ENCODE peak calls at places on chromosomes 5 and 9, in seven cellular contexts. One of them, this sample, is unnamed.

GRCh38 chr5:79448336-79448735 is 65.6 kb downstream of the HOMER1 start:
- DNase-seq in IMR-90: peak
- DNase-seq in neuronal stem cell: no peak
- DNase-seq in mesendoderm: peak
- DNase-seq in H9: no peak
- DNase-seq in mesenchymal stem cell: peak
- DNase-seq in H1: no peak
- DNase-seq in this sample: peak

GRCh38 chr5:98631311-98632054 is 142.0 kb upstream of the RGMB start:
- DNase-seq in IMR-90: peak
- DNase-seq in neuronal stem cell: no peak
- DNase-seq in mesendoderm: no peak
- DNase-seq in H9: no peak
- DNase-seq in mesenchymal stem cell: peak
- DNase-seq in H1: no peak
- DNase-seq in this sample: peak

GRCh38 chr5:96439477-96440184 is 6.6 kb upstream of the PCSK1 start:
- DNase-seq in IMR-90: no peak
- DNase-seq in neuronal stem cell: no peak
- DNase-seq in mesendoderm: no peak
- DNase-seq in H9: no peak
- DNase-seq in mesenchymal stem cell: no peak
- DNase-seq in H1: no peak
- DNase-seq in this sample: no peak

GRCh38 chr5:7398596-7399260 is 2.8 kb downstream of the ADCY2 start:
- DNase-seq in IMR-90: no peak
- DNase-seq in neuronal stem cell: no peak
- DNase-seq in mesendoderm: no peak
- DNase-seq in H9: no peak
- DNase-seq in mesenchymal stem cell: no peak
- DNase-seq in H1: no peak
- DNase-seq in this sample: no peak

GRCh38 chr5:145396888-145397287 is 438.3 kb downstream of the PRELID2 start:
- DNase-seq in IMR-90: peak
- DNase-seq in neuronal stem cell: no peak
- DNase-seq in mesendoderm: no peak
- DNase-seq in H9: no peak
- DNase-seq in mesenchymal stem cell: no peak
- DNase-seq in H1: no peak
- DNase-seq in this sample: peak

GRCh38 chr5:122252319-122252718 is 59.7 kb upstream of the SNCAIP start:
- DNase-seq in IMR-90: peak
- DNase-seq in neuronal stem cell: no peak
- DNase-seq in mesendoderm: no peak
- DNase-seq in H9: no peak
- DNase-seq in mesenchymal stem cell: peak
- DNase-seq in H1: no peak
- DNase-seq in this sample: no peak

GRCh38 chr5:36090033-36090432 is 23.4 kb upstream of the UGT3A2 start:
- DNase-seq in IMR-90: peak
- DNase-seq in neuronal stem cell: no peak
- DNase-seq in mesendoderm: peak
- DNase-seq in H9: peak
- DNase-seq in mesenchymal stem cell: peak
- DNase-seq in H1: peak
- DNase-seq in this sample: peak

GRCh38 chr9:109745335-109746283 is 34.4 kb upstream of the PALM2AKAP2 start:
- DNase-seq in IMR-90: peak
- DNase-seq in neuronal stem cell: peak
- DNase-seq in mesendoderm: peak
- DNase-seq in H9: no peak
- DNase-seq in mesenchymal stem cell: peak
- DNase-seq in H1: no peak
- DNase-seq in this sample: no peak

GRCh38 chr5:149416977-149417713 is 38.1 kb upstream of the IL17B start:
- DNase-seq in IMR-90: peak
- DNase-seq in neuronal stem cell: no peak
- DNase-seq in mesendoderm: no peak
- DNase-seq in H9: no peak
- DNase-seq in mesenchymal stem cell: peak
- DNase-seq in H1: no peak
- DNase-seq in this sample: no peak

GRCh38 chr5:156380846-156381245 is 53.9 kb downstream of the SGCD start:
- DNase-seq in IMR-90: peak
- DNase-seq in neuronal stem cell: no peak
- DNase-seq in mesendoderm: peak
- DNase-seq in H9: no peak
- DNase-seq in mesenchymal stem cell: peak
- DNase-seq in H1: no peak
- DNase-seq in this sample: peak

GRCh38 chr5:172642511-172642910 is 1.4 kb downstream of the NEURL1B start:
- DNase-seq in IMR-90: peak
- DNase-seq in neuronal stem cell: no peak
- DNase-seq in mesendoderm: no peak
- DNase-seq in H9: no peak
- DNase-seq in mesenchymal stem cell: peak
- DNase-seq in H1: no peak
- DNase-seq in this sample: no peak

GRCh38 chr5:78677777-78678668 is 29.5 kb upstream of the LHFPL2 start:
- DNase-seq in IMR-90: peak
- DNase-seq in neuronal stem cell: no peak
- DNase-seq in mesendoderm: peak
- DNase-seq in H9: no peak
- DNase-seq in mesenchymal stem cell: peak
- DNase-seq in H1: no peak
- DNase-seq in this sample: peak

GRCh38 chr5:5363045-5363444 is 59.4 kb upstream of the ICE1 start:
- DNase-seq in IMR-90: no peak
- DNase-seq in neuronal stem cell: no peak
- DNase-seq in mesendoderm: no peak
- DNase-seq in H9: no peak
- DNase-seq in mesenchymal stem cell: no peak
- DNase-seq in H1: no peak
- DNase-seq in this sample: no peak

GRCh38 chr5:150129813-150130492 is 25.7 kb downstream of the PDGFRB start:
- DNase-seq in IMR-90: peak
- DNase-seq in neuronal stem cell: peak
- DNase-seq in mesendoderm: peak
- DNase-seq in H9: peak
- DNase-seq in mesenchymal stem cell: peak
- DNase-seq in H1: no peak
- DNase-seq in this sample: peak

DNA sequence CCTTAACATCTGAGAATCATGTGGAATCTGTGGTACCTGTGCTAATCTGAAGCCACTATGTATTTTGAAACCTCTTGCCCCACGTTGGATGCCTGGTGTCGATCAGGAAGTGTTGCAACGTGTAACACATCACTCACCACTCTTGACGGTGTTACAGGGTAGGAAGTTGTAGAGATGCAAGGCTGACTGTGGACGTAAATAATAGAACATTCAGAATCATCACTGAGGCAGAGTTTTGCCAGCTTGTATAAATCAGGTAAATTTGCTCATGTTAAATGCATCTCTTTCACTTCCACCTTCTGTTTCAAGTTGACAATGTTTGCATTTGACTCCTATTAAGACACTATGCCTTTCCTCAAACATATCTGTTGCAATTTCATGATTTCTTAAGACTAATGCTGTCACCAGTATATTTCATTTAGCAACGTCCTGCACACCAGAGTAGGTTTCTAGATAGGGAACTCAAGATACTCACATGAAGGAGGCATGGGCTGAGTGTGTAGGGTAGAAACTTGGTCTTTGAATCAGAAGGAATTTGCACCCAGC is 38.1 kb downstream of the BASP1 start:
- DNase-seq in IMR-90: no peak
- DNase-seq in neuronal stem cell: no peak
- DNase-seq in mesendoderm: no peak
- DNase-seq in H9: no peak
- DNase-seq in mesenchymal stem cell: peak
- DNase-seq in H1: no peak
- DNase-seq in this sample: peak
- H2AK5ac ChIP-seq in IMR-90: peak
- H2AK5ac ChIP-seq in neuronal stem cell: no peak
- H2AK5ac ChIP-seq in mesendoderm: no peak
- H2AK5ac ChIP-seq in H9: no peak
- H2AK5ac ChIP-seq in mesenchymal stem cell: no peak
- H2AK5ac ChIP-seq in H1: no peak
- H2AK5ac ChIP-seq in this sample: no peak

DNA sequence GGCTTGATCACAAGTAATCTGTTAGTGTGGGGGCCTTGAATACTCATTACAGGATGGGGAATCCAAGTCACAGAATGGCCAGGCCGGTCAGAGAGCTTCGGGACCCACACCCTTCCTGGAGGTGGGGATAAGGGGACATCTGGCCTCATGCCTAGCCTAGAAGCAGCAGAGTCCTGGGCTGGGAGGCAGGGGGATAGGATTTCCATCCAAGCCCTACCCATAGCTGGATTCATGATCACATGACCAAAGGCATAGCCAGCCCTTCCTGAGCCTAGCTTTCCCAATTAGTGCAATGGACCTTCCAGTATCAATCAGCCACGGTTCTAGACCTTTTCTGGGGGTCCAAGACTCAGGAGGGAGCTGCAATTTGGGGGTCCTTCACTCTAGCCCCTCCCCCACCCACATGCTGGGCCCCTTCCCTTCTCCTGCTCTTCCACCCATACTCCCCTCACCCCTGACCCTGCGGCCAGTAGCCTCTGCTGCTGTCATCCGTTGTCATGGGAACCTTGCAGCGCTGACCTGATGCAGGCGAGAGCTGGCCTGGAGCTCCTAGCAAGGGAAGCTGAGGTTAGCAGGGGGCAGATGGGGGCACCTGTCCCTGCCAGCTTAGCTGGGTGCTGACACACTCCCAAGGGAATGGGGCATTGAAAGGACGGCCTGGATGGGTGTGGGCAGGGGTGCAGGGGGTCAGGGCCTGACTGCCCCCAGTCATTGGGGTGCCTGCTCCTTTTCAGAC is 44.6 kb downstream of the CXXC5 start:
- DNase-seq in IMR-90: no peak
- DNase-seq in neuronal stem cell: peak
- DNase-seq in mesendoderm: peak
- DNase-seq in H9: no peak
- DNase-seq in mesenchymal stem cell: peak
- DNase-seq in H1: no peak
- DNase-seq in this sample: no peak
- H3K23ac ChIP-seq in IMR-90: no peak
- H3K23ac ChIP-seq in neuronal stem cell: no peak
- H3K23ac ChIP-seq in mesendoderm: no peak
- H3K23ac ChIP-seq in H9: no peak
- H3K23ac ChIP-seq in mesenchymal stem cell: no peak
- H3K23ac ChIP-seq in H1: no peak
- H3K23ac ChIP-seq in this sample: no peak

GRCh38 chr5:147509041-147509709 is 693 bp downstream of the DPYSL3 start:
- DNase-seq in IMR-90: peak
- DNase-seq in neuronal stem cell: peak
- DNase-seq in mesendoderm: peak
- DNase-seq in H9: peak
- DNase-seq in mesenchymal stem cell: peak
- DNase-seq in H1: no peak
- DNase-seq in this sample: no peak

GRCh38 chr5:147507480-147508126 is 2.3 kb downstream of the DPYSL3 start:
- DNase-seq in IMR-90: peak
- DNase-seq in neuronal stem cell: no peak
- DNase-seq in mesendoderm: peak
- DNase-seq in H9: no peak
- DNase-seq in mesenchymal stem cell: peak
- DNase-seq in H1: no peak
- DNase-seq in this sample: no peak

GRCh38 chr5:147510885-147511284 is 1.0 kb upstream of the DPYSL3 start:
- DNase-seq in IMR-90: no peak
- DNase-seq in neuronal stem cell: no peak
- DNase-seq in mesendoderm: no peak
- DNase-seq in H9: no peak
- DNase-seq in mesenchymal stem cell: no peak
- DNase-seq in H1: no peak
- DNase-seq in this sample: no peak

GRCh38 chr5:147509710-147510651 is at the start of gene DPYSL3:
- DNase-seq in IMR-90: peak
- DNase-seq in neuronal stem cell: peak
- DNase-seq in mesendoderm: peak
- DNase-seq in H9: peak
- DNase-seq in mesenchymal stem cell: peak
- DNase-seq in H1: peak
- DNase-seq in this sample: peak

GRCh38 chr5:147508711-147509040 is 1.2 kb downstream of the DPYSL3 start:
- DNase-seq in IMR-90: peak
- DNase-seq in neuronal stem cell: no peak
- DNase-seq in mesendoderm: no peak
- DNase-seq in H9: no peak
- DNase-seq in mesenchymal stem cell: peak
- DNase-seq in H1: no peak
- DNase-seq in this sample: no peak
- H3K9ac ChIP-seq in IMR-90: peak
- H3K9ac ChIP-seq in neuronal stem cell: peak
- H3K9ac ChIP-seq in mesendoderm: peak
- H3K9ac ChIP-seq in H9: peak
- H3K9ac ChIP-seq in mesenchymal stem cell: peak
- H3K9ac ChIP-seq in H1: no peak
- H3K9ac ChIP-seq in this sample: no peak

GRCh38 chr9:75451505-75451904 is 363.2 kb downstream of the OSTF1 start:
- DNase-seq in IMR-90: no peak
- DNase-seq in neuronal stem cell: no peak
- DNase-seq in mesendoderm: no peak
- DNase-seq in H9: no peak
- DNase-seq in mesenchymal stem cell: no peak
- DNase-seq in H1: no peak
- DNase-seq in this sample: no peak

GRCh38 chr9:75448955-75449354 is 360.6 kb downstream of the OSTF1 start:
- DNase-seq in IMR-90: no peak
- DNase-seq in neuronal stem cell: no peak
- DNase-seq in mesendoderm: no peak
- DNase-seq in H9: no peak
- DNase-seq in mesenchymal stem cell: no peak
- DNase-seq in H1: no peak
- DNase-seq in this sample: no peak

GRCh38 chr9:75448281-75448680 is 360.0 kb downstream of the OSTF1 start:
- DNase-seq in IMR-90: no peak
- DNase-seq in neuronal stem cell: no peak
- DNase-seq in mesendoderm: peak
- DNase-seq in H9: no peak
- DNase-seq in mesenchymal stem cell: no peak
- DNase-seq in H1: no peak
- DNase-seq in this sample: peak

GRCh38 chr9:75452512-75452911 is 364.2 kb downstream of the OSTF1 start:
- DNase-seq in IMR-90: no peak
- DNase-seq in neuronal stem cell: no peak
- DNase-seq in mesendoderm: no peak
- DNase-seq in H9: no peak
- DNase-seq in mesenchymal stem cell: no peak
- DNase-seq in H1: no peak
- DNase-seq in this sample: no peak

DNA sequence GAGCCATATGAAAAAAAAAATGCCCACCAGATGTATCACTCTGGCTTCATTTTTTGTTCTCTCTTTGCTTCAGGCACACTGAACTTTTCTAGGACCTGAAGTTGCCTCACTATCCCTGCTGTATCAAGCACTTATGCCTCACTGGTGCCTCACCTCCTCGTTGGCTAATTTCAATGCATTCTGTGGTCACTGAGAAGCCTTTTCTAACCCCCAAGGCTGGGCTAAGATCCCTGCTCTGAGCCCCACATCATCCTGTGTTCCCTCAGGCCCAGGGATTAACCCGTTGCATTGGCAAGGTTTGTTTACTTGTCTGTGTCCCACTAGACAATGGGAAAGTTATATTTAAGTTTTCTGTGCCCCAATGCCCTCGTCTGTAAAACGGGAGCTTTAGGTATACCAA is 362.7 kb downstream of the OSTF1 start:
- DNase-seq in IMR-90: no peak
- DNase-seq in neuronal stem cell: no peak
- DNase-seq in mesendoderm: no peak
- DNase-seq in H9: no peak
- DNase-seq in mesenchymal stem cell: no peak
- DNase-seq in H1: no peak
- DNase-seq in this sample: no peak
- H2AK5ac ChIP-seq in IMR-90: no peak
- H2AK5ac ChIP-seq in neuronal stem cell: no peak
- H2AK5ac ChIP-seq in mesendoderm: no peak
- H2AK5ac ChIP-seq in H9: no peak
- H2AK5ac ChIP-seq in mesenchymal stem cell: no peak
- H2AK5ac ChIP-seq in H1: no peak
- H2AK5ac ChIP-seq in this sample: no peak

This sample was measured in trophoblast cell.